ENCODE peak calls at places on chromosomes 12 and 14, in four cellular contexts. One of them, this sample, is unnamed.

GRCh38 chr12:18612971-18613370 is 124.8 kb downstream of the PLCZ1 start:
- DNase-seq in CD8-positive, alpha-beta T cell: no peak
- DNase-seq in ascending aorta: no peak
- DNase-seq in lower leg skin: no peak
- DNase-seq in this sample: no peak

GRCh38 chr12:104340917-104341611 is 37.5 kb downstream of the EID3 start:
- DNase-seq in CD8-positive, alpha-beta T cell: no peak
- DNase-seq in ascending aorta: no peak
- DNase-seq in lower leg skin: no peak
- DNase-seq in this sample: peak

GRCh38 chr14:74945852-74946658 is 9.3 kb downstream of the PGF start:
- DNase-seq in CD8-positive, alpha-beta T cell: peak
- DNase-seq in ascending aorta: peak
- DNase-seq in lower leg skin: peak
- DNase-seq in this sample: peak

GRCh38 chr12:1935700-1936378 is 17.4 kb upstream of the CACNA2D4 start:
- DNase-seq in CD8-positive, alpha-beta T cell: no peak
- DNase-seq in ascending aorta: peak
- DNase-seq in lower leg skin: no peak
- DNase-seq in this sample: no peak

GRCh38 chr14:75223664-75224154 is 47.3 kb upstream of the TMED10 start:
- DNase-seq in CD8-positive, alpha-beta T cell: no peak
- DNase-seq in ascending aorta: no peak
- DNase-seq in lower leg skin: no peak
- DNase-seq in this sample: peak

GRCh38 chr14:87430810-87431209 is 562.2 kb downstream of the GALC start:
- DNase-seq in CD8-positive, alpha-beta T cell: no peak
- DNase-seq in ascending aorta: no peak
- DNase-seq in lower leg skin: no peak
- DNase-seq in this sample: peak

GRCh38 chr14:35335388-35336092 is 43.4 kb downstream of the PSMA6 start:
- DNase-seq in CD8-positive, alpha-beta T cell: no peak
- DNase-seq in ascending aorta: no peak
- DNase-seq in lower leg skin: no peak
- DNase-seq in this sample: no peak

GRCh38 chr14:101584049-101584859 is 23.0 kb downstream of the DIO3 start:
- DNase-seq in CD8-positive, alpha-beta T cell: no peak
- DNase-seq in ascending aorta: no peak
- DNase-seq in lower leg skin: peak
- DNase-seq in this sample: peak

GRCh38 chr12:19757317-19757877 is 318.1 kb downstream of the AEBP2 start:
- DNase-seq in CD8-positive, alpha-beta T cell: no peak
- DNase-seq in ascending aorta: no peak
- DNase-seq in lower leg skin: no peak
- DNase-seq in this sample: peak

GRCh38 chr12:55829967-55830600 is 697 bp upstream of the DNAJC14 start:
- DNase-seq in CD8-positive, alpha-beta T cell: peak
- DNase-seq in ascending aorta: peak
- DNase-seq in lower leg skin: peak
- DNase-seq in this sample: no peak

GRCh38 chr14:70909788-70910614 is 2.7 kb downstream of the PCNX1 start:
- DNase-seq in CD8-positive, alpha-beta T cell: no peak
- DNase-seq in ascending aorta: no peak
- DNase-seq in lower leg skin: no peak
- DNase-seq in this sample: no peak

GRCh38 chr12:101490286-101490920 is 15.3 kb downstream of the SPIC start:
- DNase-seq in CD8-positive, alpha-beta T cell: no peak
- DNase-seq in ascending aorta: no peak
- DNase-seq in lower leg skin: no peak
- DNase-seq in this sample: peak

GRCh38 chr12:118035194-118036041 is 18.9 kb downstream of the RFC5 start:
- DNase-seq in CD8-positive, alpha-beta T cell: no peak
- DNase-seq in ascending aorta: no peak
- DNase-seq in lower leg skin: no peak
- DNase-seq in this sample: no peak

GRCh38 chr14:54446201-54446693 is 5.1 kb upstream of the CNIH1 start:
- DNase-seq in CD8-positive, alpha-beta T cell: no peak
- DNase-seq in ascending aorta: no peak
- DNase-seq in lower leg skin: no peak
- DNase-seq in this sample: peak

GRCh38 chr12:30795660-30796507 is 41.1 kb upstream of the CAPRIN2 start:
- DNase-seq in CD8-positive, alpha-beta T cell: peak
- DNase-seq in ascending aorta: peak
- DNase-seq in lower leg skin: peak
- DNase-seq in this sample: peak

GRCh38 chr12:124506145-124506831 is 61.1 kb downstream of the NCOR2 start:
- DNase-seq in CD8-positive, alpha-beta T cell: no peak
- DNase-seq in ascending aorta: peak
- DNase-seq in lower leg skin: peak
- DNase-seq in this sample: peak

GRCh38 chr14:76205708-76206107 is 54.0 kb downstream of the GPATCH2L start:
- DNase-seq in CD8-positive, alpha-beta T cell: no peak
- DNase-seq in ascending aorta: no peak
- DNase-seq in lower leg skin: no peak
- DNase-seq in this sample: no peak

GRCh38 chr12:26961803-26962202 is 23.5 kb downstream of the FGFR1OP2 start:
- DNase-seq in CD8-positive, alpha-beta T cell: no peak
- DNase-seq in ascending aorta: no peak
- DNase-seq in lower leg skin: no peak
- DNase-seq in this sample: no peak

GRCh38 chr12:55932546-55932919 is 1.6 kb downstream of the DGKA start:
- DNase-seq in CD8-positive, alpha-beta T cell: peak
- DNase-seq in ascending aorta: no peak
- DNase-seq in lower leg skin: peak
- DNase-seq in this sample: peak

GRCh38 chr12:104358353-104359003 is 54.9 kb downstream of the EID3 start:
- DNase-seq in CD8-positive, alpha-beta T cell: peak
- DNase-seq in ascending aorta: peak
- DNase-seq in lower leg skin: peak
- DNase-seq in this sample: peak

GRCh38 chr14:52711666-52712065 is 4.7 kb downstream of the PSMC6 start:
- DNase-seq in CD8-positive, alpha-beta T cell: no peak
- DNase-seq in ascending aorta: no peak
- DNase-seq in lower leg skin: no peak
- DNase-seq in this sample: peak

GRCh38 chr12:39402922-39403321 is 40.0 kb downstream of the KIF21A start:
- DNase-seq in CD8-positive, alpha-beta T cell: no peak
- DNase-seq in ascending aorta: no peak
- DNase-seq in lower leg skin: no peak
- DNase-seq in this sample: no peak

GRCh38 chr12:124543591-124544310 is 23.7 kb downstream of the NCOR2 start:
- DNase-seq in CD8-positive, alpha-beta T cell: no peak
- DNase-seq in ascending aorta: no peak
- DNase-seq in lower leg skin: no peak
- DNase-seq in this sample: peak

GRCh38 chr12:128861226-128862016 is 8.1 kb downstream of the GLT1D1 start:
- DNase-seq in CD8-positive, alpha-beta T cell: no peak
- DNase-seq in ascending aorta: no peak
- DNase-seq in lower leg skin: peak
- DNase-seq in this sample: no peak

GRCh38 chr14:85233756-85234545 is 296.0 kb upstream of the FLRT2 start:
- DNase-seq in CD8-positive, alpha-beta T cell: no peak
- DNase-seq in ascending aorta: no peak
- DNase-seq in lower leg skin: no peak
- DNase-seq in this sample: peak

GRCh38 chr14:81655423-81656314 is 122.0 kb upstream of the SEL1L start:
- DNase-seq in CD8-positive, alpha-beta T cell: no peak
- DNase-seq in ascending aorta: no peak
- DNase-seq in lower leg skin: no peak
- DNase-seq in this sample: no peak

GRCh38 chr14:66010695-66011094 is 475.5 kb upstream of the CCDC196 start:
- DNase-seq in CD8-positive, alpha-beta T cell: no peak
- DNase-seq in ascending aorta: no peak
- DNase-seq in lower leg skin: no peak
- DNase-seq in this sample: no peak

GRCh38 chr12:111597731-111598636 is 1.1 kb downstream of the ATXN2 start:
- DNase-seq in CD8-positive, alpha-beta T cell: peak
- DNase-seq in ascending aorta: peak
- DNase-seq in lower leg skin: peak
- DNase-seq in this sample: peak
- H3K4me3 ChIP-seq in CD8-positive, alpha-beta T cell: peak
- H3K4me3 ChIP-seq in ascending aorta: peak
- H3K4me3 ChIP-seq in lower leg skin: peak
- H3K4me3 ChIP-seq in this sample: peak

GRCh38 chr12:43979450-43979849 is 143.6 kb downstream of the TMEM117 start:
- DNase-seq in CD8-positive, alpha-beta T cell: no peak
- DNase-seq in ascending aorta: no peak
- DNase-seq in lower leg skin: no peak
- DNase-seq in this sample: no peak

GRCh38 chr12:43978546-43978945 is 142.7 kb downstream of the TMEM117 start:
- DNase-seq in CD8-positive, alpha-beta T cell: no peak
- DNase-seq in ascending aorta: no peak
- DNase-seq in lower leg skin: no peak
- DNase-seq in this sample: no peak

GRCh38 chr12:43982544-43982943 is 146.7 kb downstream of the TMEM117 start:
- DNase-seq in CD8-positive, alpha-beta T cell: no peak
- DNase-seq in ascending aorta: no peak
- DNase-seq in lower leg skin: no peak
- DNase-seq in this sample: peak

GRCh38 chr12:43981726-43982125 is 145.8 kb downstream of the TMEM117 start:
- DNase-seq in CD8-positive, alpha-beta T cell: no peak
- DNase-seq in ascending aorta: no peak
- DNase-seq in lower leg skin: no peak
- DNase-seq in this sample: no peak

GRCh38 chr12:43980627-43981191 is 144.8 kb downstream of the TMEM117 start:
- DNase-seq in CD8-positive, alpha-beta T cell: no peak
- DNase-seq in ascending aorta: no peak
- DNase-seq in lower leg skin: no peak
- DNase-seq in this sample: no peak
- H3K4me3 ChIP-seq in CD8-positive, alpha-beta T cell: no peak
- H3K4me3 ChIP-seq in ascending aorta: no peak
- H3K4me3 ChIP-seq in lower leg skin: no peak
- H3K4me3 ChIP-seq in this sample: no peak

DNA sequence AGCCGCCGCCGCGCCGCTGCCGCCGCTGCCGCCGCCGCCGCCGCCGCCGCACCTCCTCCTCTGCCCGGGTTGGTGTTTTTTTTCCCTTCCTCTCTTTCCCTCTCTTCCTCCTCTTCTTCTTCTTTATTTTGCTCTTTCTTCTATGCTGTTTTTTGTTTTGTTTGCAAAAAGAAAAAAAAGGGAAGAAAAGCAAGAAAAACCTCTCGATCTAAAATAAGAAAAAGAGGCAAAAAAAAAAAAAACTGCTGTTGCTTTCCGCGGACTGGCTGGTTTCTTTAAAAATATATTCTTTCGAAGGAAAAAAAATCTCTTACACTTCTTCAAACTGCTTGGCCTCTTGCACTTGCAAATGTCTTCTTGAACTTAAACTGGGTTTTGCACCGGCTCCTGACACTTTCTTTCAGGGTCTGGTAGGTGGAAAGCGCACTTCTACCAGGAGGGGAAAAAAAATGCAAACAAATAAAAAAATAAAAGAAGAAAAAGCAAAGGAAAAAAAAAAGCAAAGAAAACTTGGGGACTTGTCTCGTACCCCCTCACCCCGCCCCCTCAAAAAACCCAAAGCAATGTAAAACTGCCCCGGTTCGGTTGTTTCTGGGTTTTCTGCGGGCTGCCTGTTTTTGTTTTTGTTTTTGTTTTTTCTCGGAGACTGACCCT is 582 bp downstream of the BCL11B start:
- DNase-seq in CD8-positive, alpha-beta T cell: no peak
- DNase-seq in ascending aorta: no peak
- DNase-seq in lower leg skin: no peak
- DNase-seq in this sample: no peak
- H3K4me3 ChIP-seq in CD8-positive, alpha-beta T cell: peak
- H3K4me3 ChIP-seq in ascending aorta: peak
- H3K4me3 ChIP-seq in lower leg skin: peak
- H3K4me3 ChIP-seq in this sample: peak

GRCh38 chr12:53992377-53992776 is 7.4 kb downstream of the HOXC10 start:
- DNase-seq in CD8-positive, alpha-beta T cell: no peak
- DNase-seq in ascending aorta: no peak
- DNase-seq in lower leg skin: no peak
- DNase-seq in this sample: no peak
- H3K4me3 ChIP-seq in CD8-positive, alpha-beta T cell: no peak
- H3K4me3 ChIP-seq in ascending aorta: no peak
- H3K4me3 ChIP-seq in lower leg skin: no peak
- H3K4me3 ChIP-seq in this sample: no peak

GRCh38 chr14:24401810-24402702 is 3.3 kb downstream of the NYNRIN start:
- DNase-seq in CD8-positive, alpha-beta T cell: no peak
- DNase-seq in ascending aorta: no peak
- DNase-seq in lower leg skin: peak
- DNase-seq in this sample: no peak
- H3K4me3 ChIP-seq in CD8-positive, alpha-beta T cell: no peak
- H3K4me3 ChIP-seq in ascending aorta: no peak
- H3K4me3 ChIP-seq in lower leg skin: no peak
- H3K4me3 ChIP-seq in this sample: no peak

GRCh38 chr12:32504626-32505025 is 105.3 kb downstream of the FGD4 start:
- DNase-seq in CD8-positive, alpha-beta T cell: no peak
- DNase-seq in ascending aorta: no peak
- DNase-seq in lower leg skin: no peak
- DNase-seq in this sample: no peak

GRCh38 chr12:32501835-32502333 is 102.5 kb downstream of the FGD4 start:
- DNase-seq in CD8-positive, alpha-beta T cell: no peak
- DNase-seq in ascending aorta: no peak
- DNase-seq in lower leg skin: no peak
- DNase-seq in this sample: peak

GRCh38 chr12:32505546-32505945 is 106.2 kb downstream of the FGD4 start:
- DNase-seq in CD8-positive, alpha-beta T cell: no peak
- DNase-seq in ascending aorta: no peak
- DNase-seq in lower leg skin: no peak
- DNase-seq in this sample: no peak

GRCh38 chr12:32505067-32505466 is 105.7 kb downstream of the FGD4 start:
- DNase-seq in CD8-positive, alpha-beta T cell: no peak
- DNase-seq in ascending aorta: no peak
- DNase-seq in lower leg skin: no peak
- DNase-seq in this sample: no peak

GRCh38 chr12:32502693-32503510 is 103.5 kb downstream of the FGD4 start:
- DNase-seq in CD8-positive, alpha-beta T cell: no peak
- DNase-seq in ascending aorta: peak
- DNase-seq in lower leg skin: no peak
- DNase-seq in this sample: peak
- H3K4me3 ChIP-seq in CD8-positive, alpha-beta T cell: no peak
- H3K4me3 ChIP-seq in ascending aorta: peak
- H3K4me3 ChIP-seq in lower leg skin: no peak
- H3K4me3 ChIP-seq in this sample: peak

GRCh38 chr12:110074089-110074488 is 25.8 kb upstream of the C12orf76 start:
- DNase-seq in CD8-positive, alpha-beta T cell: no peak
- DNase-seq in ascending aorta: no peak
- DNase-seq in lower leg skin: no peak
- DNase-seq in this sample: no peak
- H3K4me3 ChIP-seq in CD8-positive, alpha-beta T cell: no peak
- H3K4me3 ChIP-seq in ascending aorta: no peak
- H3K4me3 ChIP-seq in lower leg skin: no peak
- H3K4me3 ChIP-seq in this sample: no peak